ENCODE peak calls at places on chromosomes 5 and 9, in ten cellular contexts. G, O, A, W, R, K, M, X, U and Q are unnamed samples.

GRCh38 chr9:92504881-92505280 is 22.6 kb upstream of the ASPN start:
- DNase-seq in G (no peak), O (no peak), A (no peak), W (peak; percentile 36), R (peak; percentile 58), K (peak; percentile 68), M (no peak), X (no peak), U (no peak), Q (no peak)

GRCh38 chr5:14880688-14881087 is 9.1 kb upstream of the ANKH start:
- DNase-seq in G (no peak), O (no peak), A (no peak), W (peak; percentile 83), R (peak; percentile 60), K (peak; percentile 44), M (no peak), X (no peak), U (no peak), Q (no peak)

GRCh38 chr5:31663519-31663918 is 24.6 kb downstream of the PDZD2 start:
- DNase-seq in G (no peak), O (no peak), A (no peak), W (no peak), R (peak; percentile 78), K (peak; percentile 9), M (peak; percentile 77), X (no peak), U (no peak), Q (peak; percentile 70)

GRCh38 chr5:115459844-115460243 is 84.7 kb downstream of the FEM1C start:
- DNase-seq in G (no peak), O (no peak), A (no peak), W (peak; percentile 76), R (peak; percentile 84), K (peak; percentile 59), M (peak; percentile 61), X (peak; percentile 67), U (no peak), Q (peak; percentile 71)

GRCh38 chr9:8457814-8458213 is 658.2 kb upstream of the DMAC1 start:
- DNase-seq in G (no peak), O (no peak), A (no peak), W (no peak), R (no peak), K (no peak), M (no peak), X (no peak), U (no peak), Q (no peak)

GRCh38 chr5:90575712-90576111 is 17.1 kb downstream of the ADGRV1 start:
- DNase-seq in G (no peak), O (no peak), A (no peak), W (no peak), R (no peak), K (no peak), M (no peak), X (no peak), U (no peak), Q (no peak)

GRCh38 chr5:173493846-173494245 is 122.6 kb downstream of the BOD1 start:
- DNase-seq in G (no peak), O (no peak), A (no peak), W (no peak), R (no peak), K (no peak), M (no peak), X (no peak), U (no peak), Q (no peak)

GRCh38 chr9:1296331-1296730 is 246.2 kb downstream of the DMRT2 start:
- DNase-seq in G (no peak), O (no peak), A (no peak), W (no peak), R (no peak), K (no peak), M (no peak), X (peak; percentile 8), U (no peak), Q (no peak)

GRCh38 chr5:139385061-139385889 is 2.2 kb upstream of the SLC23A1 start:
- DNase-seq in G (no peak), O (no peak), A (no peak), W (peak; percentile 34), R (peak; percentile 57), K (no peak), M (peak; percentile 61), X (no peak), U (no peak), Q (no peak)

GRCh38 chr5:135891804-135892203 is 3.8 kb downstream of the IL9 start:
- DNase-seq in G (peak; percentile 22), O (no peak), A (no peak), W (no peak), R (no peak), K (no peak), M (no peak), X (no peak), U (no peak), Q (no peak)

GRCh38 chr5:154654484-154655375 is 100.4 kb upstream of the LARP1 start:
- DNase-seq in G (no peak), O (no peak), A (no peak), W (no peak), R (peak; percentile 58), K (peak; percentile 42), M (peak; percentile 21), X (no peak), U (no peak), Q (no peak)

GRCh38 chr5:159189310-159189709 is 20.0 kb downstream of the RNF145 start:
- DNase-seq in G (peak; percentile 42), O (no peak), A (no peak), W (peak; percentile 12), R (no peak), K (no peak), M (no peak), X (no peak), U (no peak), Q (no peak)

GRCh38 chr5:57538341-57538955 is 55.8 kb upstream of the ACTBL2 start:
- DNase-seq in G (no peak), O (no peak), A (no peak), W (peak; percentile 82), R (peak; percentile 96), K (peak; percentile 66), M (peak; percentile 90), X (peak; percentile 78), U (no peak), Q (peak; percentile 70)

GRCh38 chr5:24222866-24223265 is 421.9 kb downstream of the CDH10 start:
- DNase-seq in G (no peak), O (no peak), A (no peak), W (peak; percentile 50), R (peak; percentile 82), K (peak; percentile 50), M (peak; percentile 5), X (peak; percentile 61), U (no peak), Q (no peak)

GRCh38 chr5:8729437-8729836 is 816.4 kb downstream of the SEMA5A start:
- DNase-seq in G (no peak), O (no peak), A (no peak), W (peak; percentile 62), R (peak; percentile 63), K (peak; percentile 73), M (peak; percentile 12), X (no peak), U (no peak), Q (no peak)

GRCh38 chr9:112047538-112048066 is 127.5 kb downstream of the SUSD1 start:
- DNase-seq in G (no peak), O (no peak), A (no peak), W (no peak), R (no peak), K (no peak), M (no peak), X (peak; percentile 52), U (no peak), Q (no peak)

GRCh38 chr9:125556046-125556445 is 151.0 kb downstream of the MAPKAP1 start:
- DNase-seq in G (no peak), O (no peak), A (no peak), W (no peak), R (no peak), K (no peak), M (no peak), X (no peak), U (no peak), Q (no peak)

GRCh38 chr5:65102826-65103673 is 334.3 kb downstream of the CWC27 start:
- DNase-seq in G (peak; percentile 92), O (peak; percentile 56), A (peak; percentile 48), W (peak; percentile 67), R (peak; percentile 66), K (peak; percentile 80), M (peak; percentile 50), X (peak; percentile 54), U (no peak), Q (no peak)

GRCh38 chr9:9753266-9753665 is 859.5 kb downstream of the PTPRD start:
- DNase-seq in G (peak; percentile 56), O (no peak), A (no peak), W (no peak), R (no peak), K (no peak), M (no peak), X (no peak), U (no peak), Q (no peak)

GRCh38 chr9:130770679-130771442 is 64.2 kb upstream of the ABL1 start:
- DNase-seq in G (peak; percentile 83), O (peak; percentile 74), A (peak; percentile 64), W (peak; percentile 86), R (peak; percentile 76), K (peak; percentile 68), M (peak; percentile 54), X (peak; percentile 52), U (no peak), Q (no peak)